ENCODE peak calls at places on chromosome 19, in six cellular contexts. Z is T-helper 1 cell, M is AG09319, I is breast epithelium, B is KG1, O is GDM1. A is an unnamed sample.

GRCh38 chr19:42295342-42295741 is 6.6 kb upstream of the PRR19 start:
- DNase-seq in Z (no peak), M (no peak), I (no peak), B (no peak), O (no peak), A (no peak)

GRCh38 chr19:8641908-8642547 is 11.6 kb downstream of the NFILZ start:
- DNase-seq in Z (no peak), M (no peak), I (no peak), B (no peak), O (peak; percentile 34), A (no peak)

GRCh38 chr19:17049711-17050280 is 23.2 kb upstream of the CPAMD8 start:
- DNase-seq in Z (no peak), M (no peak), I (no peak), B (no peak), O (no peak), A (no peak)

GRCh38 chr19:41755328-41755913 is at the start of gene CEACAM6:
- DNase-seq in Z (no peak), M (no peak), I (no peak), B (no peak), O (no peak), A (no peak)

GRCh38 chr19:1857648-1858326 is 5.6 kb downstream of the KLF16 start:
- DNase-seq in Z (no peak), M (no peak), I (no peak), B (no peak), O (peak; percentile 73), A (no peak)

GRCh38 chr19:7904074-7905020 is 670 bp downstream of the MAP2K7 start:
- DNase-seq in Z (peak; percentile 72), M (no peak), I (peak; percentile 58), B (no peak), O (no peak), A (peak; percentile 68)

GRCh38 chr19:39166571-39167391 is 30.0 kb upstream of the NCCRP1 start:
- DNase-seq in Z (no peak), M (no peak), I (peak; percentile 82), B (no peak), O (no peak), A (no peak)

GRCh38 chr19:13153627-13154240 is 3.5 kb downstream of the IER2 start:
- DNase-seq in Z (no peak), M (no peak), I (peak; percentile 35), B (no peak), O (no peak), A (no peak)

GRCh38 chr19:46784262-46785053 is 3.9 kb downstream of the SLC1A5 start:
- DNase-seq in Z (no peak), M (peak; percentile 96), I (peak; percentile 69), B (peak; percentile 83), O (peak; percentile 71), A (no peak)

GRCh38 chr19:41327076-41327475 is 17.1 kb downstream of the CCDC97 start:
- DNase-seq in Z (no peak), M (no peak), I (no peak), B (peak; percentile 80), O (no peak), A (no peak)

GRCh38 chr19:18263324-18264215 is 10.7 kb downstream of the IQCN start:
- DNase-seq in Z (no peak), M (no peak), I (no peak), B (no peak), O (no peak), A (no peak)

GRCh38 chr19:42349378-42350107 is 24.1 kb downstream of the MEGF8 start:
- DNase-seq in Z (no peak), M (no peak), I (no peak), B (no peak), O (no peak), A (no peak)

GRCh38 chr19:13002389-13002898 is 7.2 kb downstream of the NFIX start:
- DNase-seq in Z (no peak), M (no peak), I (peak; percentile 75), B (no peak), O (no peak), A (no peak)

GRCh38 chr19:1283207-1283916 is 2.3 kb upstream of the EFNA2 start:
- DNase-seq in Z (no peak), M (no peak), I (no peak), B (no peak), O (no peak), A (no peak)

GRCh38 chr19:47381121-47381520 is 32.0 kb downstream of the DHX34 start:
- DNase-seq in Z (no peak), M (no peak), I (no peak), B (no peak), O (no peak), A (no peak)

A was measured in activated CD4-positive, CD25-positive, alpha-beta regulatory T cell.